ENCODE peak calls at places on chromosomes 3 and 15, in nine cellular contexts. One of them, this sample, is unnamed.

GRCh38 chr3:177606891-177607290 is 409.6 kb upstream of the TBL1XR1 start:
- DNase-seq in cardiac muscle cell: no peak
- DNase-seq in AG04449: no peak
- DNase-seq in Panc1: no peak
- DNase-seq in PC-3: peak
- DNase-seq in NB4: no peak
- DNase-seq in tibial artery: no peak
- DNase-seq in body of pancreas: peak
- DNase-seq in CD4-positive, CD25-positive, alpha-beta regulatory T cell: no peak
- DNase-seq in this sample: no peak

GRCh38 chr15:98134875-98135274 is 174.4 kb downstream of the ARRDC4 start:
- DNase-seq in PC-3: no peak
- DNase-seq in body of pancreas: no peak
- DNase-seq in tibial artery: no peak
- DNase-seq in Panc1: no peak
- DNase-seq in CD4-positive, CD25-positive, alpha-beta regulatory T cell: no peak
- DNase-seq in AG04449: no peak
- DNase-seq in NB4: peak
- DNase-seq in cardiac muscle cell: no peak
- DNase-seq in this sample: no peak

GRCh38 chr3:157176108-157176507 is 16.2 kb upstream of the CCNL1 start:
- DNase-seq in AG04449: no peak
- DNase-seq in tibial artery: no peak
- DNase-seq in CD4-positive, CD25-positive, alpha-beta regulatory T cell: no peak
- DNase-seq in NB4: no peak
- DNase-seq in body of pancreas: no peak
- DNase-seq in Panc1: no peak
- DNase-seq in cardiac muscle cell: no peak
- DNase-seq in PC-3: no peak
- DNase-seq in this sample: no peak

GRCh38 chr3:65854606-65855304 is 184.0 kb downstream of the MAGI1 start:
- DNase-seq in cardiac muscle cell: no peak
- DNase-seq in CD4-positive, CD25-positive, alpha-beta regulatory T cell: no peak
- DNase-seq in PC-3: peak
- DNase-seq in tibial artery: no peak
- DNase-seq in NB4: no peak
- DNase-seq in body of pancreas: peak
- DNase-seq in AG04449: no peak
- DNase-seq in Panc1: no peak
- DNase-seq in this sample: peak

GRCh38 chr15:30984542-30984941 is 6.9 kb downstream of the MTMR10 start:
- DNase-seq in CD4-positive, CD25-positive, alpha-beta regulatory T cell: no peak
- DNase-seq in cardiac muscle cell: no peak
- DNase-seq in body of pancreas: no peak
- DNase-seq in Panc1: no peak
- DNase-seq in PC-3: no peak
- DNase-seq in NB4: no peak
- DNase-seq in AG04449: no peak
- DNase-seq in tibial artery: no peak
- DNase-seq in this sample: no peak

GRCh38 chr15:33679065-33679464 is 289.2 kb upstream of the CHRM5 start:
- DNase-seq in body of pancreas: no peak
- DNase-seq in CD4-positive, CD25-positive, alpha-beta regulatory T cell: no peak
- DNase-seq in cardiac muscle cell: no peak
- DNase-seq in PC-3: no peak
- DNase-seq in NB4: no peak
- DNase-seq in AG04449: no peak
- DNase-seq in Panc1: no peak
- DNase-seq in tibial artery: no peak
- DNase-seq in this sample: no peak

GRCh38 chr15:32851619-32852416 is 134.0 kb downstream of the GREM1 start:
- DNase-seq in Panc1: no peak
- DNase-seq in tibial artery: no peak
- DNase-seq in CD4-positive, CD25-positive, alpha-beta regulatory T cell: no peak
- DNase-seq in AG04449: peak
- DNase-seq in PC-3: peak
- DNase-seq in NB4: no peak
- DNase-seq in body of pancreas: no peak
- DNase-seq in cardiac muscle cell: peak
- DNase-seq in this sample: no peak

GRCh38 chr3:99250272-99250671 is 348.8 kb upstream of the DCBLD2 start:
- DNase-seq in body of pancreas: no peak
- DNase-seq in PC-3: peak
- DNase-seq in CD4-positive, CD25-positive, alpha-beta regulatory T cell: no peak
- DNase-seq in tibial artery: no peak
- DNase-seq in AG04449: peak
- DNase-seq in NB4: no peak
- DNase-seq in Panc1: no peak
- DNase-seq in cardiac muscle cell: no peak
- DNase-seq in this sample: no peak

DNA sequence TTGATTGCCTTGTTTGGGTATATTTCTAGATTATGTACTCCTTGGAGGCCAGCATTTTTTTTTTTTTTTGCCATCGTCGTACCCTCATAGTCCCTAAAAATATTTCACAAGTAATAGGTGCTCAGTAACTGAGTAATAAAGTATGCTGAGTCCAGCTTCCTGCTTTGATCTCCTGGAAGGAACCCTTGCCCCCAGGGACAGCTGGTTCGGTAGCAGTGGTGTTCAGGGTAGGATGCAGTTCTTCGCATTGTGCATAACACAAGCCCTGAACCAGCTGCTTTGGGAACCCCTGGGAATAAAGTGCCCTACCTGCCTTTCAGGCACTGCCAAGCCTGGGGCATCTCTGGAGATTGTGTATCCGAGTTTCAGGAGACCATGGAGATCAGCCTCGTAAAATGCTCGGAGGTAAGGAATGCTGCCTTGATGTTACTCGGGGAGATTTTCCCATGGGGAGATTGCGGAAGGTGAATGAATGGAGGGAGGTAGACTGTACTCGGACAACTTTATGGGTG is 7.7 kb downstream of the MYZAP start:
- DNase-seq in tibial artery: no peak
- DNase-seq in Panc1: no peak
- DNase-seq in PC-3: no peak
- DNase-seq in body of pancreas: no peak
- DNase-seq in CD4-positive, CD25-positive, alpha-beta regulatory T cell: no peak
- DNase-seq in cardiac muscle cell: no peak
- DNase-seq in AG04449: no peak
- DNase-seq in NB4: no peak
- DNase-seq in this sample: no peak
- H3K4me3 ChIP-seq in tibial artery: no peak
- H3K4me3 ChIP-seq in Panc1: no peak
- H3K4me3 ChIP-seq in PC-3: no peak
- H3K4me3 ChIP-seq in body of pancreas: no peak
- H3K4me3 ChIP-seq in CD4-positive, CD25-positive, alpha-beta regulatory T cell: no peak
- H3K4me3 ChIP-seq in cardiac muscle cell: no peak
- H3K4me3 ChIP-seq in AG04449: no peak
- H3K4me3 ChIP-seq in NB4: no peak
- H3K4me3 ChIP-seq in this sample: no peak

GRCh38 chr3:58112185-58112535 is 98.6 kb downstream of the DNASE1L3 start:
- DNase-seq in AG04449: no peak
- DNase-seq in CD4-positive, CD25-positive, alpha-beta regulatory T cell: no peak
- DNase-seq in NB4: no peak
- DNase-seq in cardiac muscle cell: no peak
- DNase-seq in tibial artery: no peak
- DNase-seq in Panc1: no peak
- DNase-seq in body of pancreas: peak
- DNase-seq in PC-3: no peak
- DNase-seq in this sample: no peak

GRCh38 chr3:58116161-58116955 is 94.4 kb downstream of the DNASE1L3 start:
- DNase-seq in cardiac muscle cell: no peak
- DNase-seq in body of pancreas: no peak
- DNase-seq in tibial artery: no peak
- DNase-seq in AG04449: no peak
- DNase-seq in Panc1: no peak
- DNase-seq in CD4-positive, CD25-positive, alpha-beta regulatory T cell: peak
- DNase-seq in PC-3: no peak
- DNase-seq in NB4: peak
- DNase-seq in this sample: peak

GRCh38 chr3:58109752-58110151 is 101.0 kb downstream of the DNASE1L3 start:
- DNase-seq in body of pancreas: no peak
- DNase-seq in tibial artery: no peak
- DNase-seq in NB4: no peak
- DNase-seq in CD4-positive, CD25-positive, alpha-beta regulatory T cell: no peak
- DNase-seq in AG04449: no peak
- DNase-seq in cardiac muscle cell: no peak
- DNase-seq in PC-3: no peak
- DNase-seq in Panc1: no peak
- DNase-seq in this sample: no peak

GRCh38 chr3:58107597-58107996 is 99.4 kb downstream of the FLNB start:
- DNase-seq in NB4: no peak
- DNase-seq in body of pancreas: no peak
- DNase-seq in tibial artery: no peak
- DNase-seq in cardiac muscle cell: no peak
- DNase-seq in CD4-positive, CD25-positive, alpha-beta regulatory T cell: no peak
- DNase-seq in Panc1: no peak
- DNase-seq in AG04449: no peak
- DNase-seq in PC-3: no peak
- DNase-seq in this sample: no peak

DNA sequence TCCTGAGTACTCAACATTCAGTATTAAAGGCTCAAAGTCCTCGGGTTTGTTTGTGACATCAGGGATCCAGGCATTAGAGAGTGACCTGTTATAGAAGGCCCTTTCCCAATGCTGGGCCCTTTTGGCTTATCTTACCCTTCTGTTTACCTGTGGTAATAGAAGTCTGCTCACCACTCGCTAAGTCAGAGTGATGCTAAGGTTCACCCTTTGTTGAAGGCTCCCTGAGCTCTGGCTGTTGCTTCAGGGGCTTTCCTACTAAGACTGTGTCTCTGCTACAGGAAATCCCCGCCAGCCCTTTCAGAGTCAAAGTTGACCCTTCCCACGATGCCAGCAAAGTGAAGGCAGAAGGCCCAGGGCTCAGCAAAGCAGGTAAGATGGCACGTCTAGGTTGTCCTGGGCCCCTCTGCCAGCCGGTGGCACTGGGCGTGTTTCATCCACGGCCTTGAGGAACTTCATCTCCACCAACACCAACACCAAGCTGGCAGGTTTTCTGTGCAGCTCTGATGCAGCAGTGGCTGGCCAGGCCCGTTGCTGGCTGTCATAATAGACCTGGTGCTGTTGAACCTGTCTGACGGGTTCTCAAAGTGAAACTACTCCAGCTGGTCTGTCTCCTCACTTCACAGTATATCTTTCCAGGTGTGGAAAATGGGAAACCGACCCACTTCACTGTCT is 99.1 kb downstream of the DNASE1L3 start:
- DNase-seq in body of pancreas: peak
- DNase-seq in tibial artery: no peak
- DNase-seq in NB4: no peak
- DNase-seq in cardiac muscle cell: no peak
- DNase-seq in CD4-positive, CD25-positive, alpha-beta regulatory T cell: peak
- DNase-seq in PC-3: peak
- DNase-seq in Panc1: no peak
- DNase-seq in AG04449: no peak
- DNase-seq in this sample: peak
- H3K4me3 ChIP-seq in body of pancreas: no peak
- H3K4me3 ChIP-seq in tibial artery: no peak
- H3K4me3 ChIP-seq in NB4: no peak
- H3K4me3 ChIP-seq in cardiac muscle cell: no peak
- H3K4me3 ChIP-seq in CD4-positive, CD25-positive, alpha-beta regulatory T cell: peak
- H3K4me3 ChIP-seq in PC-3: peak
- H3K4me3 ChIP-seq in Panc1: no peak
- H3K4me3 ChIP-seq in AG04449: no peak
- H3K4me3 ChIP-seq in this sample: peak

GRCh38 chr15:36239509-36239908 is 339.9 kb upstream of the CDIN1 start:
- DNase-seq in AG04449: no peak
- DNase-seq in NB4: no peak
- DNase-seq in CD4-positive, CD25-positive, alpha-beta regulatory T cell: no peak
- DNase-seq in PC-3: no peak
- DNase-seq in body of pancreas: no peak
- DNase-seq in tibial artery: no peak
- DNase-seq in cardiac muscle cell: no peak
- DNase-seq in Panc1: no peak
- DNase-seq in this sample: no peak
- H3K4me3 ChIP-seq in AG04449: no peak
- H3K4me3 ChIP-seq in NB4: no peak
- H3K4me3 ChIP-seq in CD4-positive, CD25-positive, alpha-beta regulatory T cell: no peak
- H3K4me3 ChIP-seq in PC-3: no peak
- H3K4me3 ChIP-seq in body of pancreas: no peak
- H3K4me3 ChIP-seq in tibial artery: no peak
- H3K4me3 ChIP-seq in cardiac muscle cell: no peak
- H3K4me3 ChIP-seq in Panc1: no peak
- H3K4me3 ChIP-seq in this sample: no peak

GRCh38 chr3:12159227-12159601 is 502 bp upstream of the TIMP4 start:
- DNase-seq in body of pancreas: no peak
- DNase-seq in Panc1: no peak
- DNase-seq in PC-3: no peak
- DNase-seq in NB4: no peak
- DNase-seq in tibial artery: no peak
- DNase-seq in cardiac muscle cell: no peak
- DNase-seq in CD4-positive, CD25-positive, alpha-beta regulatory T cell: no peak
- DNase-seq in AG04449: no peak
- DNase-seq in this sample: no peak

GRCh38 chr3:12157026-12157425 is 1.7 kb downstream of the TIMP4 start:
- DNase-seq in body of pancreas: no peak
- DNase-seq in Panc1: no peak
- DNase-seq in tibial artery: no peak
- DNase-seq in AG04449: no peak
- DNase-seq in CD4-positive, CD25-positive, alpha-beta regulatory T cell: no peak
- DNase-seq in cardiac muscle cell: no peak
- DNase-seq in PC-3: no peak
- DNase-seq in NB4: no peak
- DNase-seq in this sample: no peak

GRCh38 chr3:12155833-12156232 is 2.9 kb downstream of the TIMP4 start:
- DNase-seq in tibial artery: no peak
- DNase-seq in Panc1: no peak
- DNase-seq in cardiac muscle cell: peak
- DNase-seq in PC-3: peak
- DNase-seq in body of pancreas: no peak
- DNase-seq in CD4-positive, CD25-positive, alpha-beta regulatory T cell: no peak
- DNase-seq in NB4: no peak
- DNase-seq in AG04449: no peak
- DNase-seq in this sample: no peak

GRCh38 chr3:12155264-12155663 is 3.4 kb downstream of the TIMP4 start:
- DNase-seq in cardiac muscle cell: no peak
- DNase-seq in PC-3: no peak
- DNase-seq in Panc1: no peak
- DNase-seq in NB4: no peak
- DNase-seq in AG04449: no peak
- DNase-seq in body of pancreas: no peak
- DNase-seq in CD4-positive, CD25-positive, alpha-beta regulatory T cell: no peak
- DNase-seq in tibial artery: no peak
- DNase-seq in this sample: no peak

DNA sequence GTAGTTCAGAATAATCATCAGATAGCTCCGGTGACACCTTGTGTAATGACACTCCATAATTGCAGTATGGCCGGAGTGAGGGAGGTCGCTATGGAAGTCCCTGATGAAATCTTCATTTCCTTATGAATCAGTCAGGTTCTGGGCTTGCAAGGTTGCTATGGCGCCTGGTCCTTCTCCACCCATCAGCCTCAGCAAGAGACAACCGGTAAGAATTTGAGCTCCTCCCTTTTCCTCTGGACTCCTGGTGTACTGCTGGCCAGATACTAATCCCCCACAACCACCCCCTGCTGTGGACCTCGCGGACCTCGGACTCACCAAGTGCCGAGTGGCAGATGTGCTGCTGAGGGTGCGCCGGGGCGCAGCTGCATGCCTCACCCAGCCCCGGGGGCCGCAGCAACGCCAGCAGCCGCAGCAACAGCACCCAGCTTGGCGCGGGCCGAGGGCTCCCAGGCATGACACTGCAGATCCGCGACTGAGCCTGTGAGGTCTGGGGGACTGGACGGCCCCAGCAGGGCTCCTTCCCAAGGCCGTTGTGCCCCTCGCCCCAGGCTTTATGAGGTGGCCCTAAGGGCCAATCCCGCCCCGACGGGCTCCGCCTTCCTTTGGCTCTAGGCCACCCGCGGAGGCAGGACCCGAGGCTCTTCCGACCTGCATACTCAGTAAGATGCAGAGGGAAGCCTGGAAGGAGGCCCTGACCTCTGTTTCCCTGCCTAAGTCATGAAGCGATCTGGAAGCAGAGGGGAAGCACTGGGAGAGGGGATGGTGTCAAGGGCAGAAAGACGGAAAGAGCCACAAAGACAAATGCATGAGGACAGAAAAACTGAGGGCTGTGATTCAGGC is at the start of gene TIMP4:
- DNase-seq in CD4-positive, CD25-positive, alpha-beta regulatory T cell: no peak
- DNase-seq in PC-3: peak
- DNase-seq in body of pancreas: peak
- DNase-seq in tibial artery: peak
- DNase-seq in AG04449: no peak
- DNase-seq in Panc1: no peak
- DNase-seq in cardiac muscle cell: peak
- DNase-seq in NB4: no peak
- DNase-seq in this sample: no peak
- H3K4me3 ChIP-seq in CD4-positive, CD25-positive, alpha-beta regulatory T cell: no peak
- H3K4me3 ChIP-seq in PC-3: peak
- H3K4me3 ChIP-seq in body of pancreas: no peak
- H3K4me3 ChIP-seq in tibial artery: peak
- H3K4me3 ChIP-seq in AG04449: peak
- H3K4me3 ChIP-seq in Panc1: no peak
- H3K4me3 ChIP-seq in cardiac muscle cell: no peak
- H3K4me3 ChIP-seq in NB4: no peak
- H3K4me3 ChIP-seq in this sample: no peak

This sample was measured in GM06990.